ENCODE peak calls at places on chromosomes 7 and 10, in seven cellular contexts. P is Peyer's patch, J is GM12878, B is left ventricle myocardium inferior, Q is HCT116, R is PC-3, L is right lobe of liver. T is an unnamed sample. For H3K9me3, the result is how much of the 10 kb centered on the place peaks cover.

GRCh38 chr7:43552122-43552521 is 30.8 kb upstream of the STK17A start:
- DNase-seq in P (no peak), J (no peak), B (no peak), Q (no peak), R (no peak), L (no peak), T (no peak)

GRCh38 chr10:63331586-63331985 is 134.2 kb downstream of the JMJD1C start:
- DNase-seq in P (no peak), J (no peak), B (no peak), Q (no peak), R (no peak), L (no peak), T (no peak)

GRCh38 chr7:99003419-99003818 is 125.1 kb downstream of the TRRAP start:
- DNase-seq in P (no peak), J (no peak), B (no peak), Q (no peak), R (no peak), L (no peak), T (no peak)

GRCh38 chr7:16271355-16271754 is 150.0 kb downstream of the CRPPA start:
- DNase-seq in P (no peak), J (no peak), B (no peak), Q (no peak), R (no peak), L (no peak), T (no peak)

GRCh38 chr10:79274279-79275104 is 72.8 kb upstream of the PPIF start:
- DNase-seq in P (no peak), J (no peak), B (peak), Q (no peak), R (no peak), L (peak), T (peak)

GRCh38 chr10:86586516-86586915 is 64.9 kb upstream of the WAPL start:
- DNase-seq in P (no peak), J (no peak), B (no peak), Q (no peak), R (peak), L (no peak), T (no peak)

GRCh38 chr10:63252095-63252762 is 119.1 kb downstream of the NRBF2 start:
- DNase-seq in P (no peak), J (no peak), B (no peak), Q (no peak), R (no peak), L (no peak), T (no peak)

GRCh38 chr7:149493366-149493765 is 4.2 kb downstream of the ZNF746 start:
- DNase-seq in P (no peak), J (no peak), B (no peak), Q (no peak), R (no peak), L (no peak), T (no peak)

GRCh38 chr7:141752634-141753033 is 11.3 kb upstream of the TAS2R3 start:
- DNase-seq in P (no peak), J (no peak), B (no peak), Q (no peak), R (peak), L (no peak), T (no peak)

GRCh38 chr10:132644544-132645530 is 107.2 kb downstream of the INPP5A start:
- DNase-seq in P (peak), J (no peak), B (peak), Q (no peak), R (no peak), L (peak), T (no peak)

GRCh38 chr7:29988391-29989256 is 977 bp downstream of the SCRN1 start:
- DNase-seq in P (peak), J (peak), B (peak), Q (peak), R (peak), L (peak), T (peak)

GRCh38 chr7:100602889-100603696 is 930 bp downstream of the PCOLCE start:
- DNase-seq in P (no peak), J (no peak), B (peak), Q (no peak), R (no peak), L (no peak), T (peak)

GRCh38 chr10:109823196-109823595 is 100.1 kb downstream of the XPNPEP1 start:
- DNase-seq in P (no peak), J (no peak), B (no peak), Q (no peak), R (peak), L (no peak), T (no peak)

GRCh38 chr7:27148776-27149641 is 1.4 kb upstream of the HOXA6 start:
- DNase-seq in P (peak), J (no peak), B (no peak), Q (no peak), R (peak), L (no peak), T (peak)

DNA sequence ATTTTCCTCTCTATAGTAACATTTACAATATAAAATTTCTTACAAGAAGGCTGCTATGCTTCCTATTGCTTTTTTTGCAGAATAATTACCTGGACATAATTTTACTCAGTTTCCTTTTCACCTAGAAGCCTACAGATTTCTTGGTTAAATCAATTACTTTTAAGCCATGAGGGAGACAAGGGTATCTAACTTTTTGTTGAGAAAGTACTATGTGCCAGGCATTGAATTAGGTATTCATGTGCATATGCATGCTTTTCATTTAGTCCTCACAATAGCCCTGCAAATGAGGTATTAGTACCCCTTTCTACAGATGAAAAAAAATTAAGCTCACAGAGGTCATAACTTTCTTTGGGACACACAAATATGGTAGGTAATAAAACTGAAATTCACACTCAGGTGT is 16.4 kb downstream of the PCGF6 start:
- DNase-seq in P (no peak), J (no peak), B (no peak), Q (no peak), R (no peak), L (no peak), T (no peak)
- H3K9me3 ChIP-seq in P (under half), J (under half), B (under half), Q (under half), R (under half), L (under half), T (under half)

GRCh38 chr7:104176332-104176731 is 31.5 kb downstream of the ORC5 start:
- DNase-seq in P (no peak), J (no peak), B (no peak), Q (no peak), R (no peak), L (no peak), T (no peak)

GRCh38 chr7:104175336-104175984 is 32.4 kb downstream of the ORC5 start:
- DNase-seq in P (no peak), J (no peak), B (no peak), Q (no peak), R (no peak), L (no peak), T (no peak)

GRCh38 chr7:104174798-104175197 is 33.0 kb downstream of the ORC5 start:
- DNase-seq in P (no peak), J (no peak), B (no peak), Q (no peak), R (no peak), L (no peak), T (no peak)

GRCh38 chr7:104179178-104179577 is 28.6 kb downstream of the ORC5 start:
- DNase-seq in P (no peak), J (no peak), B (no peak), Q (no peak), R (peak), L (no peak), T (no peak)
- H3K9me3 ChIP-seq in P (under half), J (under half), B (under half), Q (under half), R (under half), L (under half), T (under half)

GRCh38 chr7:19284596-19285300 is 139.5 kb upstream of the FERD3L start:
- DNase-seq in P (no peak), J (no peak), B (no peak), Q (no peak), R (peak), L (no peak), T (no peak)
- H3K9me3 ChIP-seq in P (under half), J (under half), B (under half), Q (under half), R (under half), L (under half), T (under half)

DNA sequence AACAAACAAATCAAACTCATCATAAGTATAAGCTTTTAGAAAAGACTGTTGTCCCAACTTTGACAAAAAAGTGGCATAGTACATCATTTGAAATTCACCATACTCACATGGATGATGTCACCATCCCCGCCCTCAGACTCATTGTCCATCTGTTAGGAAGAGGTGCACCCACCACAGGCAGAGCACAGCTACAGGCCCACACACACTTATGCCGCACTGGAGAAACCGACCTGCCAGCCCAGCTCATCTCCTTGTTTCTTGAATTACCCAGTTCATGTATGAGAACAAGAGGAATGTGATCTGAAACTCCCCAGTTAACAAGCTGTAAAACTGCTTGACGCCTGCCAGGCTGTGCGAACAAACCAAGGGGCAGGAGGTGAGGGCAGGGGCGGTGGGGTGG is 312.0 kb downstream of the DPP6 start:
- DNase-seq in P (no peak), J (no peak), B (no peak), Q (no peak), R (no peak), L (no peak), T (no peak)
- H3K9me3 ChIP-seq in P (under half), J (under half), B (under half), Q (under half), R (under half), L (under half), T (under half)

GRCh38 chr7:64997164-64997908 is 6.5 kb upstream of the ZNF117 start:
- DNase-seq in P (no peak), J (no peak), B (no peak), Q (no peak), R (no peak), L (no peak), T (no peak)

GRCh38 chr7:64993901-64994300 is 3.1 kb upstream of the ZNF117 start:
- DNase-seq in P (no peak), J (no peak), B (no peak), Q (no peak), R (no peak), L (no peak), T (no peak)

GRCh38 chr7:64998865-64999164 is 7.7 kb downstream of the ERV3-1 start:
- DNase-seq in P (no peak), J (no peak), B (no peak), Q (no peak), R (no peak), L (no peak), T (no peak)

GRCh38 chr7:64997927-64998391 is 7.1 kb upstream of the ZNF117 start:
- DNase-seq in P (no peak), J (no peak), B (no peak), Q (no peak), R (peak), L (no peak), T (peak)

GRCh38 chr7:64996305-64996704 is 5.5 kb upstream of the ZNF117 start:
- DNase-seq in P (no peak), J (no peak), B (no peak), Q (no peak), R (no peak), L (no peak), T (no peak)
- H3K9me3 ChIP-seq in P (under half), J (under half), B (half or more), Q (under half), R (under half), L (under half), T (half or more)

GRCh38 chr7:272108-272615 is 17.8 kb upstream of the FOXL3 start:
- DNase-seq in P (no peak), J (no peak), B (peak), Q (no peak), R (no peak), L (no peak), T (no peak)

GRCh38 chr7:268991-269390 is 21.0 kb upstream of the FOXL3 start:
- DNase-seq in P (no peak), J (no peak), B (no peak), Q (no peak), R (no peak), L (no peak), T (no peak)

GRCh38 chr7:271266-272107 is 18.5 kb upstream of the FOXL3 start:
- DNase-seq in P (no peak), J (no peak), B (no peak), Q (no peak), R (no peak), L (no peak), T (no peak)

GRCh38 chr7:269721-270120 is 20.2 kb upstream of the FOXL3 start:
- DNase-seq in P (no peak), J (no peak), B (no peak), Q (no peak), R (no peak), L (no peak), T (no peak)

GRCh38 chr7:270351-270983 is 19.5 kb upstream of the FOXL3 start:
- DNase-seq in P (no peak), J (no peak), B (no peak), Q (no peak), R (no peak), L (no peak), T (no peak)
- H3K9me3 ChIP-seq in P (under half), J (under half), B (under half), Q (under half), R (under half), L (under half), T (under half)

DNA sequence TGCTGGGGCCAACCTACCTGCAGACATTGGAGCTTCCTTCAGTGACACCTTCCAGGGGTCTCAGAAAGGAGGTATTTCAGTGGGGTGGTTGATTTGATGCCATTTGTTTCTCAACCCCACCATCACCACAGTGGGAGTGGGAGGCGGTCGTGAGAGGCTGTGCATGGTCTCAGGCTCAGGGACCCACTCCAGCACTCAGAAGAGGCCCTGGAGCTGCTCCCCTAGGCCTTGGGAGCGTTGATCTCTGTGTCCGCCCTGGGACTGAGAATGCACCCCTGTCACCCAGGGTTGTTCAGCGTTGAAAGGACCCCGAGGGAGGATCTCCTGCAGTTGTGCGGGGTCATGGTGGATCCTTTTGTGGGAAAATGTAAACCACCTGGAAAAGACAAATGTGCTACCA is 410.6 kb downstream of the GLRX3 start:
- DNase-seq in P (no peak), J (no peak), B (no peak), Q (no peak), R (no peak), L (no peak), T (no peak)
- H3K9me3 ChIP-seq in P (under half), J (under half), B (under half), Q (under half), R (under half), L (under half), T (under half)

DNA sequence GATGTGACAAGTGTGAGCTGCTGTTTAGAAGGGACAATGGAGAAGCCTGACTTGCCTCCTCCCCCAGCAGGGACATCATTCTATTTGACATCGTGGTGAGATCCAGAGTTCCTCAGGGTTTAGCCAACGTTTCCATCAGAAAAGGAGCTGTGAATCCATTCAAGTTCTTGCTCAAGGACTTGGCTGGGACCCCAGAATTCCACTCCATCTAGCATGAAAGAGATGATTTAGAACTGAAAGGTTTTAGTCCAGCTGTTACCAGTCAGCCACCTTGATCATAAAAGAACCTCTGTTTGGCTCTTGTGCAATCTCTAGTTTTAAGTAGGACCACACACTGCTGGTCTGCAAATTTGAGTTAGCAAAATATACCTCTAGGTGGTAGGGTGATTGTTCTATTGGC is 337.6 kb downstream of the FRMD4A start:
- DNase-seq in P (no peak), J (no peak), B (no peak), Q (no peak), R (no peak), L (no peak), T (no peak)
- H3K9me3 ChIP-seq in P (under half), J (under half), B (under half), Q (under half), R (under half), L (under half), T (under half)

DNA sequence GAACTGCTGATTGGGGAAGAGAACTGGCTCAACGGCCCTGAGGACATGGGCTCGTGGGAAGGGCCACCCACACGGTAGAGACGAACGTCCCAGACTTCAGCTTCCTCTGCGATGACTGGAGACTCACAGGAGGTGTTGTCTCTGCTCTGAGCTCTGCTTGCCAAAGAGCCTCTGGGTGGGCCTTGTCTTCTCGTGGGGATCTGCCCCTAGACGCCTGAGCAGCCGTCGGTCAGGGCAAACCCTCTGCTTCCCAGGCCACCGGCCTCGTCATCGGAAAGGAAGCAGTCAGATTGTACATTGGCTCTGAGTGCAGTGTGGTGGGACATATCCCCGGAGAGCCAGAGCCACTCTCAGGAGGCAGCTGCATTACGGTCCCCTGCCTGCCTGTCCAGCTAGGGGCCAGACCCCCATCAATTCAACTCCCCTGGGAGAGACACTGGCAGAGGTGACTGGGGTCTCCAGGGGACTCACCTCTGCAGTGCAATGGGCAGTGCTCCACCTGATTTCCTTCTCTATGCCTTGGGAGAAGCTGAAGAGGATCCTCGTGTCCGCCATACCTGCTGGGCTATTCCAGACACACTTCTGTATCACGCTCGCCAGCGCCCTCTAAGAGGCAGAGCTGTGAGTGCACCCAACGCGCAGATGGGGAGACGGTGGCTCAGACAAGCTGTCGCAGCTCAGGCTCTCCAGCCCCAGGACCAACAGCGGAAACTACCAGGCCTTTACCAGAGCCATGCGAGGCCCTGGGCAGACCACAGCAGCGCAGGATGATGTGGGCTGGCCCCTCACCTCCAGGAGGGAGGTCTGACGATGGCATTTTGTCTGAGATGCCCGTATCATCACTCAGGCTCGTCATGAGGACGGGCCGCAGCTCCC is 227.4 kb downstream of the TCERG1L start:
- DNase-seq in P (no peak), J (no peak), B (no peak), Q (no peak), R (no peak), L (no peak), T (no peak)
- H3K9me3 ChIP-seq in P (under half), J (under half), B (under half), Q (under half), R (under half), L (under half), T (under half)

GRCh38 chr7:55939514-55940123 is 12.1 kb upstream of the MRPS17 start:
- DNase-seq in P (no peak), J (no peak), B (no peak), Q (no peak), R (no peak), L (no peak), T (no peak)
- H3K9me3 ChIP-seq in P (under half), J (under half), B (half or more), Q (under half), R (under half), L (under half), T (under half)

T was measured in MG63.